ENCODE peak calls at places on chromosomes 4 and X, in eight cellular contexts. W, I, M, V, O, X, L and R are unnamed samples.
A peak's percentile ranks its signal among the peaks of the same experiment; 100 is the strongest.

GRCh38 chr4:148069086-148070010 is 337.5 kb downstream of the ARHGAP10 start:
- DNase-seq in L (no peak), M (no peak), O (peak; percentile 54), I (no peak), X (no peak), V (no peak), W (no peak), R (no peak)

GRCh38 chrX:9467181-9467580 is 2.3 kb downstream of the TBL1X start:
- DNase-seq in V (no peak), M (no peak), X (no peak), W (no peak), I (no peak), O (no peak), L (no peak), R (no peak)

GRCh38 chrX:20545538-20545937 is 278.8 kb upstream of the RPS6KA3 start:
- DNase-seq in W (no peak), M (no peak), O (no peak), I (no peak), V (no peak), X (no peak), L (no peak), R (no peak)

GRCh38 chr4:145814246-145814645 is 124.4 kb downstream of the ZNF827 start:
- DNase-seq in X (no peak), M (no peak), I (no peak), O (no peak), W (no peak), L (no peak), V (no peak), R (no peak)

GRCh38 chr4:65911720-65912119 is 241.4 kb upstream of the EPHA5 start:
- DNase-seq in W (no peak), O (no peak), L (no peak), X (no peak), M (no peak), I (no peak), V (no peak), R (no peak)

GRCh38 chrX:13747836-13748235 is 13.3 kb downstream of the OFD1 start:
- DNase-seq in X (no peak), M (no peak), V (peak; percentile 40), W (no peak), I (peak; percentile 46), L (no peak), O (no peak), R (no peak)

GRCh38 chr4:78121338-78121904 is 64.3 kb downstream of the FRAS1 start:
- DNase-seq in W (no peak), O (no peak), V (no peak), I (no peak), M (no peak), L (no peak), X (no peak), R (peak; percentile 69)

GRCh38 chrX:133249659-133250058 is 31.5 kb upstream of the TFDP3 start:
- DNase-seq in I (no peak), O (no peak), L (no peak), W (no peak), X (no peak), V (no peak), M (no peak), R (no peak)

GRCh38 chrX:105477351-105477750 is 256.9 kb upstream of the TEX13A start:
- DNase-seq in V (no peak), L (no peak), I (no peak), O (no peak), M (no peak), W (no peak), X (no peak), R (no peak)

DNA sequence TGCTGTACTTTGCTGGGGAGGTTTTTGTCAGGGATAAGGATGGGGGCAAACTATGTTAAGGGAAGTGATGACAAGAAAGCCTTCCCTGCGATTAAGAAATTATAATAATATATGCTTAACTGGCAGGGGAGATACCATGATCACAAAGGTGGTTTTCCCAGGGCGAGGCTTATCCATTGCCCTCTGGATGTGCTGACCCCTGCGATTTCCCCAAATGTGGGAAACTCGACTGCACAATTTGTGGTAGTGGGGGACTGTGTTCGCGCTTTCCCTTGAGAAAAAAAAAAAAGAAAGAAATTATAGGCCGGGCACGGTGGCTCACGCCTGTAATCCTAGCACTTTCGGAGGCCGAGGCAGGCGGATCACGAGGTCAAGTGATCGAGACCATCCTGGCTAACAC is 24.5 kb downstream of the SLC25A43 start:
- DNase-seq in M (no peak), V (no peak), W (no peak), X (no peak), O (no peak), L (no peak), I (peak; percentile 18), R (no peak)
- TF ChIP-seq POLR2A in M (no peak), V (no peak), W (no peak), X (no peak), O (no peak), L (no peak), I (no peak), R (no peak)

GRCh38 chr4:26459054-26459755 is 31.1 kb downstream of the CCKAR start:
- DNase-seq in I (peak; percentile 51), V (no peak), L (no peak), O (no peak), M (no peak), X (peak; percentile 26), W (no peak), R (no peak)
- H3K4me3 ChIP-seq in I (no peak overlapping the region), V (no peak overlapping the region), L (no peak overlapping the region), O (no peak overlapping the region), M (no peak overlapping the region), X (no peak overlapping the region), W (no peak overlapping the region), R (no peak overlapping the region)

GRCh38 chr4:177033632-177034031 is 240.9 kb upstream of the VEGFC start:
- DNase-seq in W (no peak), V (no peak), L (no peak), I (no peak), X (no peak), O (no peak), M (no peak), R (no peak)
- TF ChIP-seq POLR2A in W (no peak), V (no peak), L (no peak), I (no peak), X (no peak), O (no peak), M (no peak), R (no peak)

GRCh38 chr4:184331155-184331995 is 113.7 kb upstream of the ENPP6 start:
- DNase-seq in O (no peak), M (peak; percentile 28), I (no peak), L (peak; percentile 78), V (peak; percentile 90), W (no peak), X (no peak), R (peak; percentile 70)
- H3K4me3 ChIP-seq in O (no peak overlapping the region), M (no peak overlapping the region), I (no peak overlapping the region), L (no peak overlapping the region), V (no peak overlapping the region), W (no peak overlapping the region), X (no peak overlapping the region), R (no peak overlapping the region)